ENCODE peak calls at places on chromosomes 5 and 9, in five cellular contexts. A, U, B, M and Q are unnamed samples.

GRCh38 chr5:139147743-139148079 is 50.5 kb downstream of the SIL1 start:
- DNase-seq in A (no peak), B (peak), M (no peak), U (peak), Q (no peak)

GRCh38 chr9:72533322-72533721 is 11.9 kb downstream of the TMC1 start:
- DNase-seq in A (no peak), M (no peak), B (no peak), U (no peak), Q (no peak)

GRCh38 chr5:111119856-111120255 is 27.7 kb downstream of the WDR36 start:
- DNase-seq in A (no peak), B (no peak), U (no peak), M (no peak), Q (no peak)

GRCh38 chr5:134559672-134560071 is 34.2 kb downstream of the JADE2 start:
- DNase-seq in A (no peak), M (no peak), B (no peak), U (no peak), Q (no peak)

GRCh38 chr9:131013015-131013755 is 4.2 kb downstream of the LAMC3 start:
- DNase-seq in B (no peak), A (peak), M (no peak), U (no peak), Q (no peak)

GRCh38 chr5:53130206-53130605 is 20.6 kb upstream of the MOCS2 start:
- DNase-seq in M (no peak), B (no peak), U (no peak), A (no peak), Q (no peak)

GRCh38 chr5:178077751-178078150 is 35.6 kb upstream of the N4BP3 start:
- DNase-seq in M (peak), U (no peak), B (no peak), A (peak), Q (no peak)

GRCh38 chr9:82930116-82930515 is 132.8 kb downstream of the RASEF start:
- DNase-seq in A (no peak), U (no peak), B (no peak), M (no peak), Q (no peak)

GRCh38 chr5:142857405-142857804 is 87.2 kb downstream of the ARHGAP26 start:
- DNase-seq in B (no peak), M (no peak), A (no peak), U (no peak), Q (no peak)

GRCh38 chr9:108854094-108854493 is 1.7 kb downstream of the ACTL7B start:
- DNase-seq in M (no peak), A (peak), U (no peak), B (no peak), Q (no peak)

GRCh38 chr9:34506623-34507022 is 16.2 kb downstream of the ENHO start:
- DNase-seq in U (no peak), A (no peak), M (no peak), B (no peak), Q (no peak)

GRCh38 chr5:56172225-56172624 is 60.9 kb downstream of the ANKRD55 start:
- DNase-seq in B (no peak), U (no peak), M (no peak), A (no peak), Q (no peak)

GRCh38 chr5:11977904-11978303 is 73.7 kb upstream of the CTNND2 start:
- DNase-seq in A (no peak), M (no peak), U (no peak), B (no peak), Q (no peak)

GRCh38 chr9:97636903-97637302 is 3.3 kb downstream of the NCBP1 start:
- DNase-seq in M (peak), U (no peak), A (no peak), B (no peak), Q (no peak)
- H3K4me3 ChIP-seq in M (no peak), U (no peak), A (no peak), B (no peak), Q (no peak)

DNA sequence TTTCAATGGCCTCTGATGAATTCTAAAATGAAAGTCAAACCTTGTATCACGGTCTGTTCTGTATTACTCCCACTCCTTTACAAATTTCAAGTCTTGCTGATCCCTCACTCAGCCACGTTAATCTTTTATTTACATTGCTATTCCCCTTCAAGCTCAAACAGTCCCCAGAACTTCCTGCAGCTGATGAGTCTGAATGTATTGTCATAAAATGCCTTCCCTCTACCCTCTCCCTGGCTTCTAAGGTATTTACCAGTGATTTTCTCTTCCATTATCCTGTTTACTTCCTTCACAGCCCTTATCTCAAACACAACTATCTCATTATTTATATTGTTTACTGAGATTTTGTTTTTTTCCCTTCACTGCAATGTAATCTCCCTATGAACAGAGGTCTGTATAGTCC is 562.3 kb upstream of the C9orf72 start:
- DNase-seq in B (no peak), A (no peak), U (no peak), M (peak), Q (no peak)
- H3K4me3 ChIP-seq in B (no peak), A (no peak), U (no peak), M (no peak), Q (no peak)

DNA sequence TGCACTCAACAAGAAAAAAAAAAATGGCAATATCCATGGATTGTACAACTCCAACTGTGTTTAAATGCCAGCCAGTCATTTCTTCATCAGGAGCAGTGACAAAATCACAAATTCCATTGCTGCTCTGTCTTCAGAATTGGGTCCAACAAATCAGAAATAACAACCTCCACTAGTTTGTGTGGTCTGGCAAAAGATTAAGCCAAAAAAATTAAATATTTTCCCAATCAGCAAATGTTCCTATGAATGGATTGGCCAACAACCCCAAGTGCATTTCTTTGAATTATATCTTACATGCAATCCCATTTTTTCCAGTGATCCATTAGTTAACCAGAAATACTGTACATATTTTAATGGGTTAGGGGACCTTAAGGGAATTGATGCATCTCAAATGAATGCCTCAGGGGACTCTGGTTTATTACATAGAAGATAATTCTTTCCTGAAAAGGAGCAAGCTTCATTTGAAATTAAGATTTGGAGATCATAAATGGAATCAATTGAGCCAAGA is 131.8 kb downstream of the TLE1 start:
- DNase-seq in B (no peak), M (no peak), U (no peak), A (no peak), Q (no peak)
- H3K4me3 ChIP-seq in B (no peak), M (no peak), U (no peak), A (no peak), Q (no peak)

GRCh38 chr5:73233461-73234151 is 60.6 kb downstream of the TMEM174 start:
- DNase-seq in B (no peak), U (no peak), M (peak), A (peak), Q (no peak)
- H3K4me3 ChIP-seq in B (peak), U (peak), M (no peak), A (peak), Q (peak)